ENCODE peak calls at places on chromosomes 13 and 19, in seven cellular contexts. One of them, this sample, is unnamed.

GRCh38 chr19:40739871-40740703 is 10.2 kb downstream of the ACTMAP start:
- DNase-seq in A549: no peak
- DNase-seq in GM13976: no peak
- DNase-seq in mucosa of descending colon: no peak
- DNase-seq in HFF-Myc: no peak
- DNase-seq in mesothelial cell of epicardium: no peak
- DNase-seq in CD8-positive, alpha-beta T cell: no peak
- DNase-seq in this sample: no peak

GRCh38 chr19:46296722-46297431 is at the start of gene HIF3A:
- DNase-seq in mucosa of descending colon: peak
- DNase-seq in A549: no peak
- DNase-seq in mesothelial cell of epicardium: peak
- DNase-seq in HFF-Myc: no peak
- DNase-seq in CD8-positive, alpha-beta T cell: no peak
- DNase-seq in GM13976: no peak
- DNase-seq in this sample: no peak

GRCh38 chr19:4678881-4679379 is 8.8 kb upstream of the MYDGF start:
- DNase-seq in mesothelial cell of epicardium: no peak
- DNase-seq in mucosa of descending colon: no peak
- DNase-seq in A549: peak
- DNase-seq in CD8-positive, alpha-beta T cell: no peak
- DNase-seq in GM13976: no peak
- DNase-seq in HFF-Myc: no peak
- DNase-seq in this sample: no peak

GRCh38 chr13:23671902-23672301 is 101.7 kb downstream of the TNFRSF19 start:
- DNase-seq in A549: no peak
- DNase-seq in mucosa of descending colon: no peak
- DNase-seq in GM13976: no peak
- DNase-seq in CD8-positive, alpha-beta T cell: no peak
- DNase-seq in HFF-Myc: no peak
- DNase-seq in mesothelial cell of epicardium: no peak
- DNase-seq in this sample: no peak

GRCh38 chr19:47032171-47032811 is 12.7 kb downstream of the NPAS1 start:
- DNase-seq in CD8-positive, alpha-beta T cell: peak
- DNase-seq in A549: peak
- DNase-seq in mesothelial cell of epicardium: peak
- DNase-seq in mucosa of descending colon: no peak
- DNase-seq in GM13976: peak
- DNase-seq in HFF-Myc: no peak
- DNase-seq in this sample: peak

GRCh38 chr19:47434088-47434487 is 14.8 kb upstream of the MEIS3 start:
- DNase-seq in mucosa of descending colon: no peak
- DNase-seq in A549: no peak
- DNase-seq in GM13976: no peak
- DNase-seq in HFF-Myc: no peak
- DNase-seq in mesothelial cell of epicardium: no peak
- DNase-seq in CD8-positive, alpha-beta T cell: no peak
- DNase-seq in this sample: no peak

GRCh38 chr19:46753420-46754155 is 7.3 kb upstream of the STRN4 start:
- DNase-seq in mucosa of descending colon: peak
- DNase-seq in A549: peak
- DNase-seq in HFF-Myc: no peak
- DNase-seq in mesothelial cell of epicardium: no peak
- DNase-seq in GM13976: peak
- DNase-seq in CD8-positive, alpha-beta T cell: peak
- DNase-seq in this sample: peak

GRCh38 chr13:75774176-75774575 is 138.0 kb downstream of the LMO7 start:
- DNase-seq in A549: no peak
- DNase-seq in CD8-positive, alpha-beta T cell: no peak
- DNase-seq in HFF-Myc: no peak
- DNase-seq in mucosa of descending colon: no peak
- DNase-seq in mesothelial cell of epicardium: no peak
- DNase-seq in GM13976: no peak
- DNase-seq in this sample: no peak

GRCh38 chr13:48304132-48304876 is 753 bp downstream of the RB1 start:
- DNase-seq in GM13976: peak
- DNase-seq in mesothelial cell of epicardium: peak
- DNase-seq in CD8-positive, alpha-beta T cell: no peak
- DNase-seq in A549: peak
- DNase-seq in HFF-Myc: peak
- DNase-seq in mucosa of descending colon: no peak
- DNase-seq in this sample: peak

GRCh38 chr19:46696052-46696451 is 20.9 kb downstream of the PRKD2 start:
- DNase-seq in CD8-positive, alpha-beta T cell: no peak
- DNase-seq in GM13976: no peak
- DNase-seq in mesothelial cell of epicardium: no peak
- DNase-seq in A549: no peak
- DNase-seq in mucosa of descending colon: no peak
- DNase-seq in HFF-Myc: no peak
- DNase-seq in this sample: no peak

GRCh38 chr13:67094952-67095351 is 135.2 kb downstream of the PCDH9 start:
- DNase-seq in GM13976: no peak
- DNase-seq in HFF-Myc: no peak
- DNase-seq in A549: no peak
- DNase-seq in CD8-positive, alpha-beta T cell: no peak
- DNase-seq in mesothelial cell of epicardium: no peak
- DNase-seq in mucosa of descending colon: no peak
- DNase-seq in this sample: no peak

GRCh38 chr19:1365964-1366695 is 17.6 kb upstream of the NDUFS7 start:
- DNase-seq in A549: no peak
- DNase-seq in HFF-Myc: no peak
- DNase-seq in mucosa of descending colon: no peak
- DNase-seq in mesothelial cell of epicardium: no peak
- DNase-seq in GM13976: no peak
- DNase-seq in CD8-positive, alpha-beta T cell: no peak
- DNase-seq in this sample: no peak

GRCh38 chr19:1362385-1363257 is 21.1 kb upstream of the NDUFS7 start:
- DNase-seq in HFF-Myc: no peak
- DNase-seq in mucosa of descending colon: no peak
- DNase-seq in mesothelial cell of epicardium: no peak
- DNase-seq in CD8-positive, alpha-beta T cell: no peak
- DNase-seq in A549: no peak
- DNase-seq in GM13976: peak
- DNase-seq in this sample: no peak

GRCh38 chr19:1365306-1365963 is 18.3 kb upstream of the NDUFS7 start:
- DNase-seq in HFF-Myc: no peak
- DNase-seq in mucosa of descending colon: no peak
- DNase-seq in GM13976: no peak
- DNase-seq in mesothelial cell of epicardium: no peak
- DNase-seq in A549: no peak
- DNase-seq in CD8-positive, alpha-beta T cell: no peak
- DNase-seq in this sample: no peak

GRCh38 chr19:1363599-1363998 is 20.1 kb upstream of the NDUFS7 start:
- DNase-seq in CD8-positive, alpha-beta T cell: no peak
- DNase-seq in HFF-Myc: no peak
- DNase-seq in mesothelial cell of epicardium: no peak
- DNase-seq in mucosa of descending colon: no peak
- DNase-seq in A549: no peak
- DNase-seq in GM13976: peak
- DNase-seq in this sample: peak

DNA sequence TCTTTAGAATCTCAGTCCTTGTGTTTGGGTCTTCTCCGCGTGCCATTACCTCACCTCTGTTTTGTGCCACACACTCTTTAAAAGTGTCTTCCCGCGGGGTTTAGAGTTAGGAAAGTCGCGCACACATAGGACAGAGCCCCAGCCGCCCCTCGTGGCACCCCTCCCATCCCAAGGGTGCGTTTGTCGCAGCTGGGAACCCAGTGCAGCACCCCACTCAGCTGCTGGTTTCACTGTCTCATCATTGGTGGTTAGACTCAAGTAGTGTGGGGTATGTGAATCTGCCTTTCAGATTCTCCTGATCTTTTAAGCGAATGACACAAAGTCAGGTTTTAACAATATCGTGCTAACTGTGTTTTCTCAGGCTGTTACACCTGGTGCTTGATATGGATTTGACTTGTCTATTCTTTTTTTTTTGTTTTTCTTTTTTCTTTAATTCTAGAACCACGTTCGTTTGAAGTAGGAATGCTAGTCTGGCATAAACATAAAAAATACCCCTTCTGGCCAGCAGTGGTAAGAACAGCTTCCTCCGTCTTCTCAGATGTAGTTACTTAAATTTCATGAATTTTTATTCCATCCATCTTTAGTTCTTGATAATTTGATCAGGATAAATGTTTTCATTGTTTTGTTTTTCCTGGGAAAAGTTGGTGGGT is 19.5 kb upstream of the NDUFS7 start:
- DNase-seq in HFF-Myc: no peak
- DNase-seq in mucosa of descending colon: no peak
- DNase-seq in mesothelial cell of epicardium: no peak
- DNase-seq in CD8-positive, alpha-beta T cell: no peak
- DNase-seq in GM13976: peak
- DNase-seq in A549: no peak
- DNase-seq in this sample: no peak
- TF ChIP-seq CTCF in HFF-Myc: no peak
- TF ChIP-seq CTCF in mucosa of descending colon: no peak
- TF ChIP-seq CTCF in mesothelial cell of epicardium: peak
- TF ChIP-seq CTCF in CD8-positive, alpha-beta T cell: peak
- TF ChIP-seq CTCF in GM13976: no peak
- TF ChIP-seq CTCF in A549: no peak
- TF ChIP-seq CTCF in this sample: peak

GRCh38 chr19:49118565-49119410 is at the start of gene C19orf73:
- DNase-seq in mucosa of descending colon: peak
- DNase-seq in mesothelial cell of epicardium: peak
- DNase-seq in GM13976: peak
- DNase-seq in CD8-positive, alpha-beta T cell: peak
- DNase-seq in A549: peak
- DNase-seq in HFF-Myc: peak
- DNase-seq in this sample: peak
- TF ChIP-seq CTCF in mucosa of descending colon: no peak
- TF ChIP-seq CTCF in mesothelial cell of epicardium: no peak
- TF ChIP-seq CTCF in GM13976: no peak
- TF ChIP-seq CTCF in CD8-positive, alpha-beta T cell: peak
- TF ChIP-seq CTCF in A549: no peak
- TF ChIP-seq CTCF in HFF-Myc: no peak
- TF ChIP-seq CTCF in this sample: peak

DNA sequence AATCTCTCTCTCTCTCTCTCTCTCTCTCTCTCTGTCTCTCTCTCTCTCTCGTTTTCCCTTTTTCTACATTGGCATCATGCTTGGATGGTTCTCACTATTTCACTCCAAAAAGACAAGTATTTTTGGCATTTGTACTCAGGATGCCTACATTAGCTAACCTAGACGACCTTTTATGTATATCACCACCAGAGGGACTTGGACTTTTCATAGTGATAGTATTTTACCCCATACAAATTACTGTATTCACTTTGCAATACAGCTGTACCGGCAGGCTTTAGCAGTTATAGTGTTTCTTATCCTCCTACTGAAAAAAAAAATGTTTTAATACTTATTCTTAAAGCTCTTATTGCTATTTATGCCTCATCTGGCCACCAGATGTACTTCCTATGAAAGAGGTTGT is 687.2 kb upstream of the KLHL1 start:
- DNase-seq in CD8-positive, alpha-beta T cell: no peak
- DNase-seq in A549: no peak
- DNase-seq in GM13976: no peak
- DNase-seq in mesothelial cell of epicardium: no peak
- DNase-seq in mucosa of descending colon: no peak
- DNase-seq in HFF-Myc: no peak
- DNase-seq in this sample: no peak
- TF ChIP-seq CTCF in CD8-positive, alpha-beta T cell: no peak
- TF ChIP-seq CTCF in A549: no peak
- TF ChIP-seq CTCF in GM13976: no peak
- TF ChIP-seq CTCF in mesothelial cell of epicardium: no peak
- TF ChIP-seq CTCF in mucosa of descending colon: no peak
- TF ChIP-seq CTCF in HFF-Myc: no peak
- TF ChIP-seq CTCF in this sample: no peak

DNA sequence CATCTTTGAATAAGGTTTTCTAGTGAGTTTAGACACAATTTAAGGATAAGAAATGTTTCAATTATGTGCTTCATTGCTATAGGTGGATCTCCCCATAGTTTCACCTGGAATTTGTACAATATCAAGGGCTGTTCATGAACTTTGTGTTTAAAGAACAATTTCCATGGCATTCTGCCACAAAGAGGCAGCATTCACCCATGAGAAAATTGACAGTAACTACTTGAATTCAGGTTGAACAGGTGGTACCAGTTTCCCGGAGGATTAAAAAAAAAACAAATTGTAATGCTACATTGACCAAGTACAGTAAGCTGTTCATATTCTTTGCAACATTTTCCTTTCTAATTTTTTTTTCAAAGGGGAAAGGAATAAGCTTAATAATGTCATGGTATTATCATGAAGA is 9.1 kb downstream of the SLITRK5 start:
- DNase-seq in mesothelial cell of epicardium: no peak
- DNase-seq in A549: peak
- DNase-seq in GM13976: no peak
- DNase-seq in CD8-positive, alpha-beta T cell: no peak
- DNase-seq in HFF-Myc: no peak
- DNase-seq in mucosa of descending colon: no peak
- DNase-seq in this sample: no peak
- TF ChIP-seq CTCF in mesothelial cell of epicardium: no peak
- TF ChIP-seq CTCF in A549: peak
- TF ChIP-seq CTCF in GM13976: no peak
- TF ChIP-seq CTCF in CD8-positive, alpha-beta T cell: no peak
- TF ChIP-seq CTCF in HFF-Myc: no peak
- TF ChIP-seq CTCF in mucosa of descending colon: no peak
- TF ChIP-seq CTCF in this sample: no peak

GRCh38 chr13:43328907-43329306 is 305.5 kb downstream of the DNAJC15 start:
- DNase-seq in HFF-Myc: no peak
- DNase-seq in CD8-positive, alpha-beta T cell: no peak
- DNase-seq in GM13976: no peak
- DNase-seq in A549: no peak
- DNase-seq in mesothelial cell of epicardium: no peak
- DNase-seq in mucosa of descending colon: no peak
- DNase-seq in this sample: no peak
- TF ChIP-seq CTCF in HFF-Myc: no peak
- TF ChIP-seq CTCF in CD8-positive, alpha-beta T cell: no peak
- TF ChIP-seq CTCF in GM13976: no peak
- TF ChIP-seq CTCF in A549: no peak
- TF ChIP-seq CTCF in mesothelial cell of epicardium: no peak
- TF ChIP-seq CTCF in mucosa of descending colon: no peak
- TF ChIP-seq CTCF in this sample: no peak

This sample was measured in natural killer cell.